ENCODE peak calls at places on chromosome 19, in six cellular contexts. N is K562, D is H1, K is HL-60, X is HepG2, Q is GM12878. B is an unnamed sample.

GRCh38 chr19:29390742-29391141 is 135.1 kb upstream of the VSTM2B start:
- DNase-seq in N (no peak), D (no peak), K (no peak), X (no peak), Q (no peak), B (no peak)

GRCh38 chr19:917323-918151 is at the start of gene KISS1R:
- DNase-seq in N (peak), D (peak), K (no peak), X (peak), Q (no peak), B (peak)

GRCh38 chr19:4981681-4981958 is 12.7 kb downstream of the KDM4B start:
- DNase-seq in N (no peak), D (no peak), K (no peak), X (no peak), Q (no peak), B (peak)

GRCh38 chr19:13207237-13208130 is 57.3 kb downstream of the IER2 start:
- DNase-seq in N (no peak), D (peak), K (peak), X (no peak), Q (no peak), B (no peak)

GRCh38 chr19:17830567-17831418 is 9.5 kb upstream of the INSL3 start:
- DNase-seq in N (peak), D (peak), K (no peak), X (no peak), Q (no peak), B (peak)

GRCh38 chr19:17872251-17873001 is 681 bp downstream of the SLC5A5 start:
- DNase-seq in N (no peak), D (peak), K (no peak), X (no peak), Q (no peak), B (no peak)

GRCh38 chr19:38726284-38726673 is 18.0 kb downstream of the CAPN12 start:
- DNase-seq in N (no peak), D (no peak), K (no peak), X (no peak), Q (no peak), B (no peak)

GRCh38 chr19:50925734-50926133 is 14.5 kb upstream of the KLK4 start:
- DNase-seq in N (peak), D (no peak), K (no peak), X (no peak), Q (no peak), B (no peak)

GRCh38 chr19:56084835-56085536 is 36.1 kb downstream of the ZNF787 start:
- DNase-seq in N (no peak), D (no peak), K (no peak), X (no peak), Q (no peak), B (peak)

GRCh38 chr19:54029930-54030490 is 33.7 kb downstream of the VSTM1 start:
- DNase-seq in N (peak), D (peak), K (no peak), X (peak), Q (no peak), B (peak)

GRCh38 chr19:40249781-40250180 is 23.3 kb upstream of the CCNP start:
- DNase-seq in N (no peak), D (no peak), K (no peak), X (no peak), Q (no peak), B (no peak)

GRCh38 chr19:55087542-55087935 is 11.9 kb downstream of the EPS8L1 start:
- DNase-seq in N (no peak), D (no peak), K (no peak), X (no peak), Q (no peak), B (no peak)

GRCh38 chr19:6424190-6424938 is at the start of gene KHSRP:
- DNase-seq in N (peak), D (peak), K (no peak), X (no peak), Q (no peak), B (peak)

GRCh38 chr19:56476671-56477428 is at the start of gene ZNF667:
- DNase-seq in N (no peak), D (no peak), K (peak), X (no peak), Q (no peak), B (peak)

GRCh38 chr19:58154287-58154678 is 3.7 kb upstream of the ZNF329 start:
- DNase-seq in N (no peak), D (no peak), K (no peak), X (peak), Q (no peak), B (no peak)

GRCh38 chr19:41616785-41617621 is 9.9 kb downstream of the CEACAM4 start:
- DNase-seq in N (no peak), D (no peak), K (no peak), X (peak), Q (no peak), B (no peak)

GRCh38 chr19:3652422-3652821 is 25.8 kb upstream of the CACTIN start:
- DNase-seq in N (no peak), D (no peak), K (no peak), X (no peak), Q (no peak), B (no peak)

GRCh38 chr19:35856001-35856400 is 710 bp upstream of the KIRREL2 start:
- DNase-seq in N (peak), D (peak), K (no peak), X (no peak), Q (no peak), B (peak)

GRCh38 chr19:14971474-14971873 is 8.2 kb downstream of the SLC1A6 start:
- DNase-seq in N (no peak), D (no peak), K (no peak), X (no peak), Q (no peak), B (no peak)

GRCh38 chr19:7188682-7189629 is 105.3 kb downstream of the INSR start:
- DNase-seq in N (no peak), D (no peak), K (no peak), X (peak), Q (no peak), B (no peak)

GRCh38 chr19:31666126-31666525 is 316.9 kb upstream of the TSHZ3 start:
- DNase-seq in N (no peak), D (no peak), K (no peak), X (no peak), Q (no peak), B (no peak)

GRCh38 chr19:55467236-55468053 is 2.9 kb upstream of the C19orf85 start:
- DNase-seq in N (peak), D (peak), K (no peak), X (peak), Q (no peak), B (peak)

GRCh38 chr19:55672418-55672817 is 2.6 kb upstream of the EPN1 start:
- DNase-seq in N (peak), D (no peak), K (no peak), X (no peak), Q (no peak), B (no peak)

GRCh38 chr19:8208119-8208709 is 956 bp upstream of the CERS4 start:
- DNase-seq in N (no peak), D (peak), K (no peak), X (no peak), Q (no peak), B (peak)

GRCh38 chr19:29665215-29665825 is at the start of gene PLEKHF1:
- DNase-seq in N (peak), D (peak), K (peak), X (peak), Q (no peak), B (peak)

GRCh38 chr19:41626877-41627276 is at the start of gene CEACAM4:
- DNase-seq in N (no peak), D (no peak), K (peak), X (no peak), Q (no peak), B (no peak)

GRCh38 chr19:34712606-34713261 is 21.3 kb upstream of the ZNF181 start:
- DNase-seq in N (peak), D (peak), K (peak), X (peak), Q (peak), B (peak)

GRCh38 chr19:41887711-41888382 is 4.9 kb downstream of the ARHGEF1 start:
- DNase-seq in N (no peak), D (peak), K (no peak), X (peak), Q (no peak), B (no peak)

GRCh38 chr19:8363803-8364771 is at the start of gene ANGPTL4:
- DNase-seq in N (peak), D (peak), K (no peak), X (no peak), Q (no peak), B (peak)

GRCh38 chr19:7744199-7744786 is 3.0 kb downstream of the CD209 start:
- DNase-seq in N (no peak), D (no peak), K (no peak), X (no peak), Q (no peak), B (no peak)

DNA sequence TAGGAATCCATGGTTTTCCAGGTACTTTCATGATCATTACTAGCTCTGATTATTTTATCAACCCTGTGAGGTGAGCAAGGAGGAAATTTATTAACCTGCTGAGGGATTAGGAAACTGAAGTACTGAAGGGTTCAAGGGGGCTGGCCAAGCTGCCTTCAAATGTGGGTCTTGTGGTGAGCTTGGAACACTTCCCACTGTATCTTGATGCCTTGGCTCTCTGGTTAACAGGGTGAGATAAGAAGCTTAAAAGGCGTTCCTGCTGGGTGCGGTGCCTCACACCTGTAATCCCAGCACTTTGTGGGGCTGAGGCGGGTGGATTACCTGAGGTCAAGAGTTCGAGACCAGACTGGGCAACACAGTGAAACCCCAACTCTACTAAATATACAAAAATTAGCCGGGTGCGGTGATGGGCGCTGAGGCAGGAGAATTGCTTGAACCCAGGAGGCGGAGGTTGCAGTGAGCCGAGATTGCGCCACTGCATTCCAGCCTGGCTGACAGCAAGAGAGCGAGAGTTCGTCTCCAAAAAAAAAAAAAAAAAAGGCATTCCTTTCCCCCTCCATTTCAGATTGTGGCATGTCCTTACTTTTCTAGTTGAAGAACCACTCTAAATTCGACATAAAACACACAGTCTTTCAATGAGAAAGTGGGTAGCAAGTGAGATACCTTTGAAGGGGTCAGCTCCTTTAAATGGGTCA is 70.2 kb downstream of the KLF2 start:
- DNase-seq in N (no peak), D (no peak), K (no peak), X (no peak), Q (no peak), B (no peak)
- TF ChIP-seq GABPA in N (no peak), D (no peak), K (no peak), X (no peak), Q (no peak), B (no peak)

GRCh38 chr19:2461751-2462634 is 5.2 kb upstream of the LMNB2 start:
- DNase-seq in N (peak), D (peak), K (no peak), X (no peak), Q (no peak), B (peak)

GRCh38 chr19:2464389-2464788 is 7.6 kb upstream of the LMNB2 start:
- DNase-seq in N (no peak), D (no peak), K (no peak), X (no peak), Q (no peak), B (no peak)

GRCh38 chr19:2460245-2460644 is 3.5 kb upstream of the LMNB2 start:
- DNase-seq in N (no peak), D (no peak), K (no peak), X (no peak), Q (no peak), B (no peak)

GRCh38 chr19:2458054-2458453 is 1.3 kb upstream of the LMNB2 start:
- DNase-seq in N (no peak), D (no peak), K (no peak), X (peak), Q (no peak), B (no peak)

DNA sequence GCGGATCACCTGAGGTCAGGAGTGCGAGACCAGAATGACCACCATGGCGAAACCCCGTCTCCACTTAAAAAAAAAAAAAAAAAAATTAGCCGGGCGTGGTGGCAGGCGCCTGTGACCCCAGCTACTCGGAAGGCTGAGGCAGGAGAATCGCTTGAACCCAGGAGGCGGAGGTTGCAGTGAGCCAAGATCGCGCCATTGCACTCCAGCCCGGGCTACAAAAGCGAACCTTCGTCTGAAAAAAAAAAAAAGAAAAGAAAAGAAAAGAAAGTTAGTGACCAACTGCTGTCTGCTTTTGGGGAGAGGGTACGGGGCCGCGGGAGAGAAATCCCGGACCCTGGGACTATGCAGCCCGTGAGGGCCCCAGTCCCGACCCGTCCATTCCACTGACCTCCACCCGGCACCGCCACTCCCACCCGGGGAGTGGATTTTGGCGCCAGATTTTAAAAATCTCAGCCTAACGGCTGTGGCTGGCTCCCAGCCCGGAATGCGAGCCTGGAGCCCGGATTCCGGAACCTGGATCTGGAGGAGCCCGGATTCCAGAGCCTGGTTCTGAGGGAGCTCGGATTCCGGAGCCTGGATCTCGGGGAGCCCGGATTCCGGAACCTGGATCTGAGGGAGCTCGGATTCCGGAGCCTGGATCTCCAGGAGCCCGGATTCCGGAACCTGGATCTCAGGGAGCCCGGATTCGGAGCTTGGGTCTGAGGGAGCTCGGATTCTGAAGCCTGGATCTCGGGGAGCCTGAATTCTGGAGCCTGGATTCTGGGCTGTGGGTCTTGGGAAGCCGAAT is 6.1 kb upstream of the LMNB2 start:
- DNase-seq in N (no peak), D (peak), K (no peak), X (peak), Q (no peak), B (peak)
- TF ChIP-seq GABPA in N (no peak), D (peak), K (no peak), X (peak), Q (no peak), B (peak)

GRCh38 chr19:48480476-48481190 is 11.5 kb downstream of the CYTH2 start:
- DNase-seq in N (no peak), D (no peak), K (no peak), X (no peak), Q (no peak), B (no peak)
- TF ChIP-seq GABPA in N (no peak), D (no peak), K (no peak), X (no peak), Q (no peak), B (no peak)

GRCh38 chr19:46610413-46610775 is 9.3 kb downstream of the CALM3 start:
- DNase-seq in N (peak), D (no peak), K (no peak), X (no peak), Q (no peak), B (peak)
- TF ChIP-seq GABPA in N (no peak), D (no peak), K (no peak), X (no peak), Q (no peak), B (no peak)

GRCh38 chr19:19371056-19371455 is 34.4 kb upstream of the GATAD2A start:
- DNase-seq in N (no peak), D (no peak), K (no peak), X (no peak), Q (no peak), B (no peak)

GRCh38 chr19:19368087-19368486 is 37.4 kb upstream of the GATAD2A start:
- DNase-seq in N (no peak), D (no peak), K (no peak), X (no peak), Q (no peak), B (no peak)

GRCh38 chr19:19366691-19367396 is 38.6 kb upstream of the GATAD2A start:
- DNase-seq in N (peak), D (peak), K (peak), X (peak), Q (no peak), B (peak)

DNA sequence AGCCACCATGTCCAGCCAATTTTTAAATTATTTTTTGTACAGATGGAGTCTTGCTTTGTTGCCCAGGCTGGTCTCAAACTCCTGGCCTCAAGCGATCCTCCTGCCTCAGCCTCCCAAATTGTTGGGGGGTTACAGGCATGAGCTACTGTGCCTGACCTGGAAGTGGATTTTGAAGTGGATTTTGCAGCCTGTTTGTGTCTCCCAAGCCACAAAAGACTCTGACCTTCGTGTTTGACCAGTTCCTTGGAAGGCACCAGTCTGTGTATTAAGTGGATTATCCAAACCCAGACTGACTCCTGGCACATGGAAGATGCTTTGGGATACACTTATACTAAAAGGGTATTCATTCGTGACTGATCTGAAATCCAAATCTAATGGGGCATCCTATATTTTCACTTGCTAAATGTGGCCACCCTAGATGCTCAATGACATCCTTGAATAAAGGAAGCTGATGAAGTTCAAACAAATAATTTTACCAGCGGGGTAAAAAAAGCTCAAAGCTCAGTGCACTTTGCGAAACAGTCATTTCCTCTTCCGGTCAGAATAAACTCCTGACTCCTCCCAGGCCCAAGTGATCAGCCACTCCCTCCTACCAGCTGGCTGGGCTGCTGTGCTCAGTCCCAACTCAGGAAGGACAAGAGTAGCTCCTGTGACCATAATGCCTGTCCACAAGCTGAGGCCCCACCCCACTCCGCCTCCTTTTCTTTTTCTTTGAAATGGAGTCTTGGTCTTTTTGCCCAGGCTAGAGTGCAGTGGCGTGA is 32.6 kb upstream of the GATAD2A start:
- DNase-seq in N (peak), D (no peak), K (peak), X (peak), Q (no peak), B (no peak)
- TF ChIP-seq GABPA in N (peak), D (no peak), K (peak), X (peak), Q (peak), B (no peak)

DNA sequence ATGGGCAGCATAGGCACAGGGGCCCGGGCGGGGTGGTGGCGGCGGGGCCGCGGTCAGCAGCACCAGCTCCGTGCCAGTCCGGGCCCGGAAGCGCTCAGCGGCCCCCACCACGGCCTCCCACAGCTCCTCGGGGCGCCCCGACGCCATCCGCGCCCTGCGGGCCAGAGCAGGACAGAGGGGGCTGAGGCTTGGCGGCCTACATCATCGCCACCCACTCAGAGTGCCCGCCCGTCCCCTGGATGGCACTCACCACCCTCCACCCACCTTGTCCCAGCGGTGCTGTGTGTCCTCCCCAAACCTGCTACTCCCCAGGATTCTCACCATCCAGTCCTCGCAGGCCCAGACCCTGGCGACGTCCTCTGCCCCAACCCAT is 4.0 kb downstream of the AKT1S1 start:
- DNase-seq in N (no peak), D (no peak), K (no peak), X (no peak), Q (no peak), B (no peak)
- TF ChIP-seq GABPA in N (no peak), D (no peak), K (no peak), X (no peak), Q (no peak), B (no peak)

DNA sequence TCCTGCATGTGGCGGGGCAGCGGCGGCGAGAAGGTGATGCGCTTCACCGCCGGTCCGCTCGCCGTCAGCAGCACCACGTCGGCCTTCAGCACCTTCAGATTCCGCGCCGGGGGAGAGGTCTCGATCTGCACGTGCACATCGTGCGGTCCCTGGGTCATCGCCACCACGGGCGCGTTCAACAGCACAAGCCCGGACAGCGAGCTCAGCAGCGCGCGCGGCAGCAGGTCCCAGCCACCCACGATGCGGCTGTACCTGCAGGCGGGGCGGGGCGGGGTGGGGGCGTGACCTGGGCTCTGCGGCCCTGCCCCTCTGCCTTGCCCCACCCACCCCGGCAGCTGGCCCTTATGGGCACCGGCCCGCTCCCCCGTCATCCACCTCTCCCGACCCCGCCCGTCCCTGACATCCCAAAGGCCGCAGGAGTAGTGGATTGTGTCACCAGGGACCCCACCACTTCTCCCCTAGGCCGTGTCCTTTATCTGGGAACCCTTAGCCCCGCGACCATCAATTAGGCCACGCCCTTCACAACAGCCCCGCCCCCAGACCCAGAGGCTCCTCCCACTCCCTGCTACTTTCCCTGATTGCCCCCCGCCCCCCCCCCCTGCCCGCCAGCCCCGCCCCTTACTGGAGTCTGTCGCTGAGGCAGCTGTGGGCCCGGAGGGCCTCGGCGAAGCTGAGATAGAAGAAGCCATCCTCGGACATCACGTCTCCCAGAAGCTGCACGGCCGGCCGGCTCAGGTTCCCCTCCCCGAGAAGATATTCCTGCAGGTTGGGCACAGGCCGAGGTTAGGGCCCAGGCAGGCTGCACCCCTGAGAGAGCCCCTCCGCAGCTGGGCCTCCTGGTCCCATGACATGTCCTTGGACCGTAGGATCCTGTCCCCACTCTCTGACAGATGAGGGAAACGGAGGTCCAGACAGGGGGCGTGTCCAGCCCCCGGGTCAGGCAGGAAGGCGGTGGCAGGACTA is 6.1 kb downstream of the IL4I1 start:
- DNase-seq in N (peak), D (peak), K (no peak), X (no peak), Q (no peak), B (peak)
- TF ChIP-seq GABPA in N (no peak), D (no peak), K (no peak), X (no peak), Q (no peak), B (no peak)

B was measured in SK-N-SH.